ENCODE peak calls at places on chromosomes 4 and X, in six cellular contexts. T is fibroblast of lung, B is cardiac muscle cell, F is transverse colon, K is sigmoid colon, D is SJCRH30. W is an unnamed sample. For H3K9me3 and H3K27me3, the result is how much of the 10 kb centered on the place peaks cover.

GRCh38 chr4:80171251-80171650 is 26.1 kb upstream of the PRDM8 start:
- DNase-seq in F (no peak), B (peak), D (no peak), T (peak), K (no peak), W (no peak)

GRCh38 chr4:110361921-110362320 is 114.0 kb upstream of the ENPEP start:
- DNase-seq in T (peak), F (no peak), B (peak), D (peak), K (no peak), W (no peak)

GRCh38 chr4:78591404-78591803 is 39.8 kb downstream of the ANXA3 start:
- DNase-seq in F (no peak), K (no peak), B (no peak), D (no peak), T (no peak), W (no peak)

GRCh38 chr4:160826339-160826679 is 1337.5 kb downstream of the FSTL5 start:
- DNase-seq in F (no peak), D (no peak), T (no peak), K (no peak), B (no peak), W (no peak)

GRCh38 chr4:94490437-94490836 is 38.7 kb downstream of the PDLIM5 start:
- DNase-seq in K (no peak), T (no peak), F (no peak), D (no peak), B (no peak), W (no peak)

GRCh38 chr4:60944070-60944469 is 256.1 kb upstream of the ADGRL3 start:
- DNase-seq in F (no peak), T (no peak), K (no peak), D (no peak), B (no peak), W (no peak)

GRCh38 chr4:158578476-158578875 is 56.8 kb downstream of the RXFP1 start:
- DNase-seq in T (peak), F (no peak), B (peak), K (no peak), D (no peak), W (no peak)

GRCh38 chrX:74453178-74453577 is 31.9 kb downstream of the SLC16A2 start:
- DNase-seq in B (no peak), K (no peak), T (no peak), F (no peak), D (no peak), W (no peak)

GRCh38 chr4:184166736-184167135 is 50.9 kb downstream of the ENPP6 start:
- DNase-seq in K (no peak), F (no peak), D (no peak), B (no peak), T (no peak), W (no peak)

GRCh38 chrX:130952266-130953043 is 49.4 kb upstream of the ENOX2 start:
- DNase-seq in K (no peak), B (no peak), D (no peak), F (no peak), T (no peak), W (no peak)

GRCh38 chr4:8534129-8534528 is 46.1 kb upstream of the GPR78 start:
- DNase-seq in D (peak), K (no peak), B (peak), T (peak), F (peak), W (no peak)

GRCh38 chr4:169044723-169045447 is 34.8 kb upstream of the CBR4 start:
- DNase-seq in T (no peak), K (no peak), B (no peak), D (no peak), F (no peak), W (no peak)

DNA sequence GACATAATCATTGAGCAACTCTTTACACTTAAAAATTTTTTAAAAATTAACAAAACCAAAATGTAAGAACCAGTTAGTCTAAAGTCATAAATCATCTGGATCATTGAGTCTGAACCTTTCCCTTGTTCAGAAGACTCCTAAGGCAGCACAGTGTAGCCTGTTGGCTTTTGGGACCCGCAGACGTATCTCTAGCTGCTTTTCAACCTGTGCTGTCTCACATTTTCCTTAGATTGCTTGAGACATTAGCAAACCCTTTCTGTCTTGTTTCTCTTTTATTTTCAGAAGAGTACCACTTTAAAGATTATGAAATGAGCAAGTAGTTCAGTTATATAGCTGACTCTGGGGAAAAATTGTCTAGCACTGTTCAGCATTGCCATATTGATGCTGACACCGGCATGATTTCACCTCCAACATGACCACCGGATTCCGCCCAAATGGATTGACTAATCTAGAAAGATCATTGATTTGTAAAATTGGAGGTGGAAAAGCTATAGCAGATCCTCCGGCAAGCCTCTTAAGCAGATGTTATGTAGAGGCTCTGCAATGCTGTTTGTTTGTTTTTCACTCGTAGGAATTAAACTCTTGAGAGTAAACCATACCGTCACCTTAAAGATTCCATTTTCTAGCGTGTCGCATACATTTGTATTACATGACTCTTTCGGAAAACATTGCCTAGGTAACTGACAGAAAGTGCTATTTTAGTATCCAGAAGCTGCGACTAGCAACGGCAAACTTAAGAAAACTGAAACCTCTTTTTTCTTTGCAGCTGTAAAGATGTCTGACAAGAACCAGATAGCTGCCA is 9.0 kb downstream of the TCEANC start:
- DNase-seq in T (no peak), D (no peak), F (no peak), B (no peak), K (no peak), W (no peak)
- H3K27ac ChIP-seq in T (no peak), D (no peak), F (peak), B (peak), K (peak), W (peak)

GRCh38 chr4:212438-213174 is 88.3 kb downstream of the ZNF718 start:
- DNase-seq in F (peak), D (peak), B (peak), K (peak), T (peak), W (peak)

GRCh38 chr4:205097-205756 is 80.9 kb downstream of the ZNF718 start:
- DNase-seq in K (no peak), T (no peak), D (no peak), B (no peak), F (no peak), W (no peak)

GRCh38 chr4:206054-206453 is 81.8 kb downstream of the ZNF718 start:
- DNase-seq in F (no peak), D (no peak), K (no peak), T (no peak), B (no peak), W (no peak)

GRCh38 chr4:213971-214370 is 89.7 kb downstream of the ZNF718 start:
- DNase-seq in F (no peak), D (no peak), K (no peak), T (no peak), B (no peak), W (no peak)

GRCh38 chr4:211033-211511 is 86.8 kb downstream of the ZNF718 start:
- DNase-seq in F (no peak), T (no peak), B (no peak), K (no peak), D (no peak), W (no peak)
- H3K9me3 ChIP-seq in F (under half), T (under half), B (under half), K (under half), D (under half), W (half or more)

GRCh38 chrX:626745-627509 is 3.7 kb upstream of the SHOX start:
- DNase-seq in F (no peak), K (peak), D (no peak), T (no peak), B (no peak), W (no peak)
- H3K27me3 ChIP-seq in F (half or more), K (under half), D (under half), T (under half), B (half or more), W (under half)

GRCh38 chr4:1323280-1323634 is 23.8 kb upstream of the UVSSA start:
- DNase-seq in F (no peak), K (no peak), D (no peak), T (no peak), B (no peak), W (no peak)

GRCh38 chr4:1325176-1325480 is 21.9 kb upstream of the UVSSA start:
- DNase-seq in D (no peak), K (no peak), T (no peak), B (no peak), F (no peak), W (no peak)

GRCh38 chr4:1321486-1321885 is 25.5 kb upstream of the UVSSA start:
- DNase-seq in F (no peak), T (no peak), K (no peak), D (no peak), B (no peak), W (no peak)

GRCh38 chr4:1323635-1324442 is 23.2 kb upstream of the UVSSA start:
- DNase-seq in F (no peak), K (no peak), D (no peak), T (peak), B (peak), W (no peak)

DNA sequence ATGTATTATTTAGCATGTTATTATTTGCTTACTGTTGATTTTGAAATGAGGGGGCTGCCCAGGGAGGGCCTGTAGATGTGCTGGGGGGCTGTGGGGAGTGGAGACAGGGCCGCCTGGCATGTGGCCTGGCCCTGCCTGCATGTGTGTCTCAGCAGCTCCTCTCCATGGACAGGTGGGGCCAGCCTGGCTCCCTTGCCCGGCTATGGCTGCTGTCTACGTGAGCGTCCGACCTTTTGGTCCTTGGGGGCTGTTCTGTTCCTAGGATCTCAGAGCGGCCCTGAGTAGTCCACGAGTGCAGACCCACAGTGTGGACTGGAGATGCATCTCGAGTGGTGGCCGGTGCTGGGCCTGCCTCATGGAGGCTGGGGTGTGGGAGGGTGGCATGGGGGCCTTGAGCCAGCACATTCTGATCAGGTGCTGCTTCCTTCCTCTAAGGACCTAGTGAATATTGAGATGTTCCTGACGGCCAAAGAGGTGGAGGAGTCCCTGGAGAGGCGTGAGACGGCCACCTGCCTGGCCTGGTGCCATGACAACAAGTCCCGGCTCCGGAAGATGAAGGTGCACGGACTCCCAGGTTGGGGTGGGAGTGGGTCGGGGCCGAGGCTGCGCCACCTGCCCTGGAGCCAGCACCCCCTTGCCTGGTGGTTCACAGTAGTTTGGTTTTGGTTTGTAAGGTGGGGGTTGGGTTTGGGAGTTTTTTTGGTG is 24.9 kb upstream of the UVSSA start:
- DNase-seq in F (no peak), D (no peak), K (no peak), T (no peak), B (no peak), W (no peak)
- H3K27ac ChIP-seq in F (no peak), D (no peak), K (no peak), T (no peak), B (no peak), W (no peak)

GRCh38 chr4:124867551-124867950 is 155.0 kb upstream of the ANKRD50 start:
- DNase-seq in D (no peak), F (no peak), K (no peak), B (no peak), T (peak), W (no peak)

GRCh38 chr4:124863039-124863545 is 150.6 kb upstream of the ANKRD50 start:
- DNase-seq in K (no peak), B (peak), T (no peak), D (no peak), F (no peak), W (no peak)

DNA sequence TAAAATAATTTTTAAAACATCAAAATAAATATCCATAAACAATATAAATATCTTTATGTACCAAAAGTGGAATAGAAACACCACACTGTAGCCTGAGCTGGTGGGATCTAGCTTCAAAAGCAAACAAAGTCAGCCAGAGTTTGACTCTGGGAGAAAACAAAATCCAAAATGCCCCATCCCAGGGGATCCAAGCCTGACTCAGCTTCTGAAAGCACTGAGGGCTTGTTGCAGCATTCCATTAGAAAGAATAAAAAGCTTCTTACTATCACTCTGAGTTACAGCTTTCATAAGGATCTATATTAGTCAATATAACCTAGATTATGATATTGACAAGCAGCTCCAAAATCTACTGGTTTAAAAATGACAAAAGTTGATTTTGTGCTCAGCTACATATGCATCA is 149.7 kb upstream of the ANKRD50 start:
- DNase-seq in D (no peak), F (no peak), K (no peak), T (no peak), B (peak), W (no peak)
- H3K9me3 ChIP-seq in D (under half), F (under half), K (under half), T (under half), B (under half), W (under half)

DNA sequence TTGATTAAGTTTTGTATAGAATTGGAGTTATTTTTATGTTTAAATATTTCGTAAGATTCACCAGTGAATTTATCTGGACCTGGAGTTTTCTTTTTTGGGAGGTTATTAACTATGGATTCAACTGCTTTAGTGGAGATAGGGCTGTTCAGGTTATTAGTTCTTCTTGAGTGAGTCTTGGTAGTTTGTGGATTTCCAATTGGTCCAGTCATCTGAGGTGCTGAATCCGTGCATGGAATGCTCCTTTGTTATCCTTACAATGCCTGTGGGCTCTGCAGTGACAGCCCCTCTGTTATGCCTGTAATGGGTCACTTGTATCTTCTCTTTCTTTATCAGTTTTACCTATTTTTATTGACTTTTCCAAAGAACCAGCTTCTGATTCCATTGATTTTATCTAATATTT is 15.4 kb upstream of the NKX1-1 start:
- DNase-seq in D (no peak), T (no peak), B (no peak), F (no peak), K (no peak), W (no peak)
- H3K27me3 ChIP-seq in D (under half), T (under half), B (half or more), F (half or more), K (under half), W (under half)

GRCh38 chrX:68488657-68489056 is 10.2 kb upstream of the YIPF6 start:
- DNase-seq in T (no peak), F (peak), B (no peak), D (no peak), K (no peak), W (no peak)
- H3K27ac ChIP-seq in T (no peak), F (peak), B (no peak), D (no peak), K (no peak), W (no peak)

DNA sequence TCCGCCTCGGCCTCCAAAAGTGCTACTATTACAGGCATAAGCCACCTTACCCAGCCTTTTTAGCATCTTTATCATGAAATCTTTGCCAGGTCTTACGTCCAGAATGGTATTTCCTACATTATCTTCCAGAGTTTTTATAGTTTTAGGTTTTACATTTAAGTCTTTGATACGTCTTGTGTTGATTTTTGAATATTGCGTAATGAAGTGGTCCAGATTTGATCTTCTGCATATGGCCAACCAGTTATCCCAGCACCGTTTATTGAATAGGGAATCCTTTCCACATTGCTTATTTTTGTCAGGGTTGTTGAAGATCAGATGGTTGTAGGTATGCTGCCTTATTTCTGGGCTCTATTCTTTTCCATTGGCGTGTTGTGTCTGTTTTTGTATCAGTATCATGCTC is 349.6 kb downstream of the KCTD8 start:
- DNase-seq in D (no peak), T (no peak), F (no peak), B (no peak), K (no peak), W (no peak)
- H3K9me3 ChIP-seq in D (under half), T (under half), F (under half), B (under half), K (under half), W (under half)

GRCh38 chrX:55159556-55159955 is 60.6 kb upstream of the PAGE5 start:
- DNase-seq in D (no peak), F (no peak), B (no peak), T (no peak), K (no peak), W (peak)

GRCh38 chrX:55167124-55167523 is 53.0 kb upstream of the PAGE5 start:
- DNase-seq in B (no peak), T (no peak), D (no peak), F (no peak), K (no peak), W (no peak)

GRCh38 chrX:55163171-55163570 is 57.0 kb upstream of the PAGE5 start:
- DNase-seq in B (no peak), T (no peak), D (no peak), K (no peak), F (no peak), W (no peak)

GRCh38 chrX:55160685-55161552 is 59.2 kb upstream of the PAGE5 start:
- DNase-seq in F (peak), T (peak), B (peak), D (peak), K (peak), W (peak)

DNA sequence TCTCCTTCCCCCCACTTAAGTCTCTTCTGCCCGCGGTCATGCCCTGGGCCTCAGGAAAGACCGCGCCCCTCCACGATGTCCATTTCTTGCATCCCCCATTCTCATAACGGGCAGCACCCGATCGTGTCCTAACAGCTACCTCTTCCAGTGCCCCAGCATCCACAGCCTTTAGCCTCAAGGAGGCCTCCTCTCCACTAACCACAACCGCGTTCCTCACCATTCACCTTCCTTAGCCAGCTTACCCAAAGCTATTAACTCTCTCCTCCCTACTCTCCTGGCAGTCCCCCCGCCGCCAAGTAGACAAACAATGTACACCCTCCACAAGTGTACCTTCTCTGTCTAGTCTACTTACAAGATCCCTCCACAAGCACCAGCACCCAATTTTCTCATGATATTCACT is 58.6 kb upstream of the PAGE5 start:
- DNase-seq in F (no peak), B (peak), D (peak), T (peak), K (no peak), W (no peak)
- H3K27me3 ChIP-seq in F (under half), B (under half), D (under half), T (under half), K (under half), W (under half)

GRCh38 chr4:9925750-9926439 is 95.4 kb downstream of the SLC2A9 start:
- DNase-seq in D (no peak), F (no peak), B (no peak), T (no peak), K (no peak), W (no peak)
- H3K27ac ChIP-seq in D (no peak), F (no peak), B (no peak), T (no peak), K (no peak), W (no peak)